ENCODE peak calls at places on chromosomes 16 and 17, in ten cellular contexts. G is HTR-8/SVneo; Z is dorsolateral prefrontal cortex; I is osteoblast; V is ELR; Q is RWPE1; F is MV-4-11; N is stimulated activated CD8-positive, alpha-beta memory T cell treated with anti-CD3 and anti-CD28 coated beads, Interleukin-12 subunit alpha, Interleukin-12 subunit beta, amount 100 ng/mL, for 1 hour; C is NT2/D1; Y is brain microvascular endothelial cell. J is an unnamed sample.

GRCh38 chr17:83155128-83156081 is 76.0 kb downstream of the METRNL start:
- DNase-seq in G (no peak), Z (no peak), I (peak; percentile 96), V (peak; percentile 95), Q (no peak), F (peak; percentile 93), N (no peak), C (no peak), Y (peak; percentile 68), J (no peak)

GRCh38 chr17:55005520-55005919 is 37.0 kb downstream of the STXBP4 start:
- DNase-seq in G (peak; percentile 20), Z (no peak), I (no peak), V (peak; percentile 57), Q (no peak), F (peak; percentile 7), N (no peak), C (peak; percentile 8), Y (peak; percentile 46), J (peak; percentile 12)

GRCh38 chr16:21989141-21989540 is 11.8 kb downstream of the PDZD9 start:
- DNase-seq in G (no peak), Z (no peak), I (no peak), V (no peak), Q (no peak), F (no peak), N (no peak), C (no peak), Y (no peak), J (no peak)

GRCh38 chr17:67837965-67838364 is 12.7 kb downstream of the BPTF start:
- DNase-seq in G (no peak), Z (no peak), I (no peak), V (no peak), Q (no peak), F (no peak), N (no peak), C (no peak), Y (no peak), J (no peak)

GRCh38 chr16:8655184-8655717 is 19.2 kb upstream of the ABAT start:
- DNase-seq in G (no peak), Z (no peak), I (no peak), V (peak; percentile 59), Q (no peak), F (peak; percentile 85), N (no peak), C (no peak), Y (peak; percentile 14), J (peak; percentile 12)

GRCh38 chr17:81519284-81520020 is 6.9 kb upstream of the ACTG1 start:
- DNase-seq in G (no peak), Z (no peak), I (no peak), V (peak; percentile 61), Q (peak; percentile 49), F (no peak), N (peak; percentile 51), C (no peak), Y (no peak), J (no peak)

GRCh38 chr16:80403871-80404270 is 136.9 kb upstream of the DYNLRB2 start:
- DNase-seq in G (no peak), Z (no peak), I (no peak), V (no peak), Q (no peak), F (no peak), N (no peak), C (no peak), Y (no peak), J (no peak)

GRCh38 chr17:83127431-83128160 is 48.2 kb downstream of the METRNL start:
- DNase-seq in G (no peak), Z (no peak), I (peak; percentile 48), V (no peak), Q (no peak), F (no peak), N (no peak), C (no peak), Y (no peak), J (no peak)

GRCh38 chr17:77354721-77355455 is 214.1 kb downstream of the SEC14L1 start:
- DNase-seq in G (no peak), Z (no peak), I (peak; percentile 97), V (peak; percentile 99), Q (peak; percentile 43), F (no peak), N (no peak), C (no peak), Y (peak; percentile 66), J (no peak)